ENCODE peak calls at places on chromosomes 5 and 9, in nine cellular contexts. One of them, this sample, is unnamed.

GRCh38 chr5:138696501-138696900 is 56.7 kb upstream of the CTNNA1 start:
- DNase-seq in upper lobe of right lung: no peak
- DNase-seq in skeletal muscle cell: peak; percentile 21
- DNase-seq in M059J: peak; percentile 88
- DNase-seq in amniotic stem cell: peak; percentile 51
- DNase-seq in fibroblast of mammary gland: peak; percentile 36
- DNase-seq in activated T-helper 9 cell treated with anti-CD3 and anti-CD28 coated beads, Interleukin-2, amount 50 U/mL, for 16 hours: no peak
- DNase-seq in T-helper 17 cell: no peak
- DNase-seq in psoas muscle: no peak
- DNase-seq in this sample: peak; percentile 91

GRCh38 chr5:8907168-8907868 is 638.6 kb downstream of the SEMA5A start:
- DNase-seq in psoas muscle: no peak
- DNase-seq in T-helper 17 cell: no peak
- DNase-seq in fibroblast of mammary gland: peak; percentile 87
- DNase-seq in amniotic stem cell: peak; percentile 13
- DNase-seq in skeletal muscle cell: peak; percentile 31
- DNase-seq in upper lobe of right lung: no peak
- DNase-seq in activated T-helper 9 cell treated with anti-CD3 and anti-CD28 coated beads, Interleukin-2, amount 50 U/mL, for 16 hours: no peak
- DNase-seq in M059J: peak; percentile 89
- DNase-seq in this sample: peak; percentile 36

GRCh38 chr5:27316283-27316675 is 277.9 kb upstream of the CDH9 start:
- DNase-seq in skeletal muscle cell: peak; percentile 49
- DNase-seq in T-helper 17 cell: no peak
- DNase-seq in activated T-helper 9 cell treated with anti-CD3 and anti-CD28 coated beads, Interleukin-2, amount 50 U/mL, for 16 hours: no peak
- DNase-seq in psoas muscle: no peak
- DNase-seq in fibroblast of mammary gland: peak; percentile 67
- DNase-seq in upper lobe of right lung: no peak
- DNase-seq in M059J: peak; percentile 84
- DNase-seq in amniotic stem cell: peak; percentile 18
- DNase-seq in this sample: peak; percentile 75

GRCh38 chr5:131536211-131536826 is 98.7 kb downstream of the RAPGEF6 start:
- DNase-seq in amniotic stem cell: no peak
- DNase-seq in upper lobe of right lung: no peak
- DNase-seq in T-helper 17 cell: no peak
- DNase-seq in psoas muscle: no peak
- DNase-seq in fibroblast of mammary gland: peak; percentile 67
- DNase-seq in skeletal muscle cell: peak; percentile 25
- DNase-seq in M059J: peak; percentile 27
- DNase-seq in activated T-helper 9 cell treated with anti-CD3 and anti-CD28 coated beads, Interleukin-2, amount 50 U/mL, for 16 hours: no peak
- DNase-seq in this sample: peak; percentile 52

GRCh38 chr9:128047231-128047630 is 19.9 kb downstream of the NAIF1 start:
- DNase-seq in amniotic stem cell: no peak
- DNase-seq in skeletal muscle cell: no peak
- DNase-seq in upper lobe of right lung: no peak
- DNase-seq in activated T-helper 9 cell treated with anti-CD3 and anti-CD28 coated beads, Interleukin-2, amount 50 U/mL, for 16 hours: no peak
- DNase-seq in fibroblast of mammary gland: no peak
- DNase-seq in psoas muscle: no peak
- DNase-seq in T-helper 17 cell: no peak
- DNase-seq in M059J: no peak
- DNase-seq in this sample: no peak

GRCh38 chr5:128965011-128965637 is at the start of gene SLC27A6:
- DNase-seq in skeletal muscle cell: no peak
- DNase-seq in T-helper 17 cell: no peak
- DNase-seq in M059J: no peak
- DNase-seq in fibroblast of mammary gland: peak; percentile 10
- DNase-seq in upper lobe of right lung: peak; percentile 62
- DNase-seq in activated T-helper 9 cell treated with anti-CD3 and anti-CD28 coated beads, Interleukin-2, amount 50 U/mL, for 16 hours: no peak
- DNase-seq in amniotic stem cell: no peak
- DNase-seq in psoas muscle: no peak
- DNase-seq in this sample: no peak

GRCh38 chr9:90914868-90915483 is 113.4 kb downstream of the SYK start:
- DNase-seq in upper lobe of right lung: peak; percentile 83
- DNase-seq in M059J: peak; percentile 71
- DNase-seq in skeletal muscle cell: no peak
- DNase-seq in amniotic stem cell: peak; percentile 36
- DNase-seq in fibroblast of mammary gland: peak; percentile 75
- DNase-seq in T-helper 17 cell: peak; percentile 59
- DNase-seq in psoas muscle: peak; percentile 67
- DNase-seq in activated T-helper 9 cell treated with anti-CD3 and anti-CD28 coated beads, Interleukin-2, amount 50 U/mL, for 16 hours: peak; percentile 52
- DNase-seq in this sample: peak; percentile 80

GRCh38 chr5:6158974-6159863 is 219.1 kb downstream of the MED10 start:
- DNase-seq in amniotic stem cell: no peak
- DNase-seq in upper lobe of right lung: no peak
- DNase-seq in M059J: peak; percentile 57
- DNase-seq in psoas muscle: no peak
- DNase-seq in activated T-helper 9 cell treated with anti-CD3 and anti-CD28 coated beads, Interleukin-2, amount 50 U/mL, for 16 hours: no peak
- DNase-seq in T-helper 17 cell: no peak
- DNase-seq in skeletal muscle cell: peak; percentile 94
- DNase-seq in fibroblast of mammary gland: peak; percentile 100
- DNase-seq in this sample: peak; percentile 20

GRCh38 chr9:16664211-16664610 is 206.3 kb downstream of the BNC2 start:
- DNase-seq in fibroblast of mammary gland: no peak
- DNase-seq in upper lobe of right lung: no peak
- DNase-seq in skeletal muscle cell: no peak
- DNase-seq in activated T-helper 9 cell treated with anti-CD3 and anti-CD28 coated beads, Interleukin-2, amount 50 U/mL, for 16 hours: no peak
- DNase-seq in M059J: peak; percentile 45
- DNase-seq in amniotic stem cell: no peak
- DNase-seq in T-helper 17 cell: no peak
- DNase-seq in psoas muscle: no peak
- DNase-seq in this sample: no peak

GRCh38 chr5:109318455-109319108 is 91.2 kb downstream of the PJA2 start:
- DNase-seq in upper lobe of right lung: no peak
- DNase-seq in T-helper 17 cell: no peak
- DNase-seq in fibroblast of mammary gland: no peak
- DNase-seq in activated T-helper 9 cell treated with anti-CD3 and anti-CD28 coated beads, Interleukin-2, amount 50 U/mL, for 16 hours: no peak
- DNase-seq in M059J: no peak
- DNase-seq in amniotic stem cell: no peak
- DNase-seq in skeletal muscle cell: no peak
- DNase-seq in psoas muscle: no peak
- DNase-seq in this sample: no peak

GRCh38 chr9:23663946-23664345 is 162.1 kb downstream of the ELAVL2 start:
- DNase-seq in upper lobe of right lung: no peak
- DNase-seq in T-helper 17 cell: no peak
- DNase-seq in psoas muscle: no peak
- DNase-seq in M059J: no peak
- DNase-seq in fibroblast of mammary gland: no peak
- DNase-seq in activated T-helper 9 cell treated with anti-CD3 and anti-CD28 coated beads, Interleukin-2, amount 50 U/mL, for 16 hours: no peak
- DNase-seq in skeletal muscle cell: no peak
- DNase-seq in amniotic stem cell: no peak
- DNase-seq in this sample: no peak

GRCh38 chr9:129458663-129459549 is 162.0 kb downstream of the C9orf50 start:
- DNase-seq in upper lobe of right lung: peak; percentile 72
- DNase-seq in activated T-helper 9 cell treated with anti-CD3 and anti-CD28 coated beads, Interleukin-2, amount 50 U/mL, for 16 hours: no peak
- DNase-seq in skeletal muscle cell: no peak
- DNase-seq in amniotic stem cell: no peak
- DNase-seq in psoas muscle: peak; percentile 61
- DNase-seq in fibroblast of mammary gland: no peak
- DNase-seq in T-helper 17 cell: peak; percentile 19
- DNase-seq in M059J: peak; percentile 73
- DNase-seq in this sample: no peak